ENCODE peak calls at places on chromosomes 13 and 19, in nine cellular contexts. Y is AG08395; L is Right ventricle myocardium superior; U is fibroblast of mammary gland; K is cardiac muscle cell; N is naive thymus-derived CD8-positive, alpha-beta T cell; S is type B pancreatic cell; B is PC-3; W is activated T-cell treated with anti-CD3 and anti-CD28 coated beads for 1 hour. E is an unnamed sample.

GRCh38 chr19:36688058-36688457 is 646 bp downstream of the ZNF567 start:
- DNase-seq in K (no peak), U (peak), Y (no peak), L (no peak), N (no peak), B (no peak), S (no peak), W (no peak), E (no peak)

GRCh38 chr13:106916329-106916728 is 348.4 kb upstream of the ARGLU1 start:
- DNase-seq in Y (peak), L (no peak), B (no peak), W (no peak), N (no peak), U (peak), K (peak), S (no peak), E (no peak)

GRCh38 chr19:39001016-39001415 is 25.5 kb upstream of the FBXO17 start:
- DNase-seq in L (no peak), W (no peak), N (no peak), K (peak), B (no peak), S (no peak), U (no peak), Y (no peak), E (no peak)

GRCh38 chr19:33404916-33405315 is 31.4 kb downstream of the CEBPG start:
- DNase-seq in B (no peak), U (peak), N (no peak), S (no peak), K (no peak), Y (no peak), L (peak), W (no peak), E (no peak)

GRCh38 chr13:113533441-113533840 is 42.9 kb upstream of the DCUN1D2 start:
- DNase-seq in Y (no peak), L (no peak), B (no peak), S (no peak), N (no peak), K (no peak), U (no peak), W (no peak), E (no peak)

GRCh38 chr13:37058801-37059135 is 720 bp downstream of the SUPT20H start:
- DNase-seq in K (peak), W (peak), Y (peak), S (no peak), L (no peak), N (peak), U (no peak), B (no peak), E (no peak)

GRCh38 chr13:36344173-36344572 is 2.0 kb downstream of the SPART start:
- DNase-seq in L (no peak), W (no peak), Y (peak), B (no peak), K (peak), S (no peak), N (no peak), U (peak), E (peak)

GRCh38 chr19:23415034-23415433 is 19.8 kb upstream of the ZNF91 start:
- DNase-seq in U (no peak), S (no peak), K (no peak), L (no peak), W (no peak), B (no peak), Y (no peak), N (no peak), E (no peak)

GRCh38 chr19:28402701-28403290 is 810.2 kb downstream of the UQCRFS1 start:
- DNase-seq in K (no peak), U (no peak), L (no peak), S (no peak), B (no peak), W (no peak), Y (no peak), N (no peak), E (no peak)

GRCh38 chr13:83940742-83941141 is 58.5 kb upstream of the SLITRK1 start:
- DNase-seq in S (no peak), W (no peak), Y (no peak), U (peak), B (peak), L (no peak), K (peak), N (no peak), E (peak)

GRCh38 chr19:8319807-8320520 is 1.2 kb downstream of the NDUFA7 start:
- DNase-seq in W (no peak), S (no peak), Y (no peak), L (no peak), B (no peak), U (no peak), K (no peak), N (no peak), E (no peak)

GRCh38 chr19:43607238-43608205 is 4.4 kb upstream of the SRRM5 start:
- DNase-seq in L (no peak), U (no peak), S (no peak), B (no peak), N (no peak), W (no peak), K (no peak), Y (no peak), E (no peak)

E was measured in MCF 10A.